ENCODE peak calls at places on chromosomes 3 and 15, in ten cellular contexts. G, I, O, F, X, N, B, K, J and H are unnamed samples.

GRCh38 chr3:53286727-53287412 is 31.0 kb upstream of the TKT start:
- DNase-seq in K (peak; percentile 41), N (no peak), F (no peak), I (no peak), O (no peak), G (no peak), J (no peak), B (no peak), X (no peak), H (no peak)

GRCh38 chr15:45307230-45307924 is 55.3 kb downstream of the SLC28A2 start:
- DNase-seq in B (peak; percentile 31), N (no peak), G (no peak), K (peak; percentile 36), F (peak; percentile 32), J (no peak), O (no peak), X (no peak), I (no peak), H (no peak)

GRCh38 chr3:166283856-166284255 is 446.6 kb upstream of the BCHE start:
- DNase-seq in K (no peak), I (no peak), O (no peak), N (no peak), B (no peak), F (no peak), J (no peak), X (no peak), G (no peak), H (no peak)

GRCh38 chr3:195909645-195910498 is 1.5 kb upstream of the TNK2 start:
- DNase-seq in X (peak; percentile 74), N (peak; percentile 87), K (peak; percentile 75), J (peak; percentile 97), B (no peak), F (peak; percentile 23), I (peak; percentile 34), O (peak; percentile 94), G (peak; percentile 90), H (peak; percentile 90)

GRCh38 chr15:81530271-81530670 is 156.3 kb upstream of the TMC3 start:
- DNase-seq in K (no peak), I (no peak), B (no peak), F (no peak), G (no peak), J (no peak), N (no peak), O (no peak), X (no peak), H (no peak)

GRCh38 chr3:21718161-21718765 is 32.7 kb downstream of the ZNF385D start:
- DNase-seq in O (no peak), I (no peak), F (no peak), X (no peak), J (no peak), G (no peak), B (no peak), N (no peak), K (no peak), H (no peak)

GRCh38 chr15:25407950-25408349 is 30.9 kb downstream of the UBE3A start:
- DNase-seq in G (no peak), F (no peak), I (no peak), J (no peak), B (no peak), O (peak; percentile 31), N (no peak), X (no peak), K (no peak), H (no peak)

GRCh38 chr3:99972380-99973104 is 141.8 kb downstream of the FILIP1L start:
- DNase-seq in B (no peak), G (no peak), K (no peak), F (no peak), N (no peak), O (no peak), X (no peak), J (no peak), I (no peak), H (no peak)

GRCh38 chr3:126928921-126929485 is 53.9 kb upstream of the PLXNA1 start:
- DNase-seq in K (no peak), O (no peak), B (no peak), N (no peak), J (peak; percentile 31), G (no peak), I (no peak), X (no peak), F (no peak), H (no peak)

GRCh38 chr3:77051927-77052542 is 12.1 kb downstream of the ROBO2 start:
- DNase-seq in J (no peak), X (no peak), G (no peak), N (no peak), O (no peak), B (no peak), I (no peak), F (no peak), K (no peak), H (no peak)

GRCh38 chr3:142999881-143000280 is 1.5 kb upstream of the U2SURP start:
- DNase-seq in O (no peak), J (no peak), G (no peak), F (no peak), N (no peak), K (no peak), B (no peak), I (no peak), X (no peak), H (no peak)

GRCh38 chr15:76153241-76154197 is 93.7 kb downstream of the TMEM266 start:
- DNase-seq in G (no peak), O (no peak), X (no peak), F (no peak), N (no peak), B (no peak), J (no peak), I (no peak), K (no peak), H (no peak)

GRCh38 chr15:59372352-59373211 is at the start of gene MYO1E:
- DNase-seq in B (peak; percentile 72), X (peak; percentile 75), G (peak; percentile 93), O (peak; percentile 88), I (no peak), F (peak; percentile 94), J (peak; percentile 86), N (peak; percentile 95), K (peak; percentile 93), H (peak; percentile 87)

GRCh38 chr3:195080571-195081141 is 190.3 kb downstream of the XXYLT1 start:
- DNase-seq in B (no peak), I (no peak), F (no peak), N (no peak), K (no peak), G (no peak), X (no peak), O (peak; percentile 71), J (peak; percentile 75), H (no peak)

GRCh38 chr3:136196064-136196400 is at the start of gene MSL2:
- DNase-seq in K (no peak), B (no peak), X (no peak), F (no peak), J (no peak), I (peak; percentile 81), G (no peak), O (no peak), N (no peak), H (no peak)

GRCh38 chr3:136195258-136196063 is 674 bp downstream of the MSL2 start:
- DNase-seq in O (peak; percentile 91), I (peak; percentile 59), F (peak; percentile 22), B (no peak), K (peak; percentile 77), J (peak; percentile 97), N (peak; percentile 79), X (peak; percentile 67), G (peak; percentile 90), H (peak; percentile 81)

GRCh38 chr3:136193273-136194043 is 2.7 kb downstream of the MSL2 start:
- DNase-seq in K (no peak), G (no peak), B (no peak), F (no peak), J (no peak), X (no peak), I (no peak), O (no peak), N (no peak), H (no peak)

GRCh38 chr3:136196401-136197158 is 445 bp upstream of the MSL2 start:
- DNase-seq in J (peak; percentile 99), F (peak; percentile 99), K (peak; percentile 99), X (peak; percentile 97), G (peak; percentile 98), I (peak; percentile 92), N (peak; percentile 99), B (peak; percentile 100), O (peak; percentile 99), H (peak; percentile 100)

DNA sequence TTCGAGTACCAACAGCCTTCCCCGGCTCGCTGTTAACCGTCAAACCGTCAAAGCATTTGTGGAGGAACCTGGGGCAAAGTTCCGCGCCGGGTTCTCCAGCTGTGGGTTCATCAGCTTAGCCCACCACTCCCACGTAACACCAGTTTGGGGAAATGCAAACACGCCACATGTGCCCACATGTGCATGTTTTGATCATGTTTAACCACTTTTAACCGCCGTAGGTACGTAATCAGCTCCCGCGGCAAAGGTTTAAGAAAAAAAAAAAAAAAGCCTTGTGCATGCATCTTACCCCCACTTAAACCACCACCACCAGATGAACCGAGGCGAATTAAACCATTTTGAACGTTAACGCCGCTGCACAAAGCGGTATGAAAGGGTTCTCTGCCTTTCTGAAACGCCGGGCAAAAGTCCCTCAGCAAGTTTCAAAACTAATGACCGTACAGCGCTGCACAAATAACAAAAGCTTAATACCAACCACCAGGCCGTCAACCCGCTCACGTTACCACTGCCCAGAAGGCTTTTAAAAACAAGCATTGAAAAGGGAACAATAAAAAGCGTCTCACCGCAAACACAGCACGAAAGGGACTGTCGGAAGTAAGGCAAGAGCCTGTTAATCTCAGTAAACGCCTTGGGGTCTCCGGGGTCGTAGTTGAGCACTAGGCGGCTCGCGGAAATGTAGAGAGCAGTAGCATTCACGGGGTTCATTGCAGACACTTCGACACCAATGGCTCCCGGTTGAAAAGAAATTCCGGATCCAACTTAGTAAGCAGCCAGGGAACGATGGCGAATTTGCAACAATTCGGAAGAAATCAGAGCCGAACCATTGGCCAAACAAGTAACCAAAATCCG is 1.5 kb downstream of the MSL2 start:
- DNase-seq in O (no peak), K (no peak), G (no peak), X (no peak), B (peak; percentile 24), J (peak; percentile 87), I (no peak), N (no peak), F (no peak), H (peak; percentile 28)
- H3K27ac ChIP-seq in O (peak overlapping the region; percentile 100), K (peak overlapping the region; percentile 100), G (peak overlapping the region; percentile 98), X (peak overlapping the region; percentile 100), B (peak overlapping the region; percentile 99), J (peak overlapping the region; percentile 100), I (peak overlapping the region; percentile 99), N (peak overlapping the region; percentile 100), F (peak overlapping the region; percentile 96), H (peak overlapping the region; percentile 100)

GRCh38 chr15:55588818-55589122 is 625 bp upstream of the PYGO1 start:
- DNase-seq in J (no peak), O (no peak), G (no peak), K (no peak), B (no peak), X (no peak), F (no peak), N (peak; percentile 44), I (no peak), H (no peak)
- H3K4me3 ChIP-seq in J (peak overlapping the region; percentile 25), O (peak overlapping the region; percentile 51), G (peak overlapping the region; percentile 69), K (peak overlapping the region; percentile 86), B (no peak overlapping the region), X (peak overlapping the region; percentile 84), F (no peak overlapping the region), N (peak overlapping the region; percentile 45), I (peak overlapping the region; percentile 43), H (peak overlapping the region; percentile 70)

GRCh38 chr15:32029862-32030781 is at the start of gene CHRNA7:
- DNase-seq in I (no peak), G (no peak), B (no peak), X (no peak), K (peak; percentile 24), J (peak; percentile 79), F (peak; percentile 33), N (peak; percentile 52), O (peak; percentile 71), H (peak; percentile 66)
- TF ChIP-seq POLR2A in I (no peak), G (no peak), B (peak; percentile 54), X (no peak), K (no peak), J (no peak), F (peak; percentile 95), N (no peak), O (no peak), H (no peak)

GRCh38 chr3:54827766-54828165 is 100.1 kb downstream of the LRTM1 start:
- DNase-seq in N (no peak), F (no peak), B (no peak), X (no peak), O (no peak), J (no peak), I (no peak), G (no peak), K (no peak), H (no peak)
- H3K27ac ChIP-seq in N (no peak overlapping the region), F (no peak overlapping the region), B (no peak overlapping the region), X (no peak overlapping the region), O (no peak overlapping the region), J (no peak overlapping the region), I (peak overlapping the region; percentile 45), G (no peak overlapping the region), K (no peak overlapping the region), H (no peak overlapping the region)